ENCODE peak calls at places on chromosome 5, in nine cellular contexts. J is effector memory CD8-positive, alpha-beta T cell; Q is NCI-H1092 treated with DMSO at 0.1 percent for 48 hours; F is NCI-H774; O is mesenchymal stem cell; Y is breast epithelium; L is psoas muscle; M is Ammon's horn; X is M059J. I is an unnamed sample.

GRCh38 chr5:56951946-56952691 is at the start of gene MIER3:
- DNase-seq in J (peak), Q (peak), F (peak), O (peak), Y (peak), L (peak), M (peak), X (peak), I (peak)

GRCh38 chr5:171162602-171163001 is 146.4 kb upstream of the TLX3 start:
- DNase-seq in J (no peak), Q (no peak), F (peak), O (peak), Y (no peak), L (no peak), M (no peak), X (peak), I (peak)

GRCh38 chr5:136015966-136016365 is 12.8 kb upstream of the TGFBI start:
- DNase-seq in J (no peak), Q (no peak), F (no peak), O (no peak), Y (no peak), L (no peak), M (no peak), X (no peak), I (no peak)

GRCh38 chr5:172931001-172931536 is 28.2 kb upstream of the RPL26L1 start:
- DNase-seq in J (no peak), Q (no peak), F (no peak), O (peak), Y (no peak), L (peak), M (no peak), X (peak), I (no peak)

GRCh38 chr5:9094582-9094981 is 451.3 kb downstream of the SEMA5A start:
- DNase-seq in J (no peak), Q (no peak), F (no peak), O (no peak), Y (no peak), L (no peak), M (no peak), X (no peak), I (no peak)

GRCh38 chr5:56161446-56161838 is 71.7 kb downstream of the ANKRD55 start:
- DNase-seq in J (no peak), Q (no peak), F (no peak), O (no peak), Y (no peak), L (no peak), M (no peak), X (peak), I (no peak)

GRCh38 chr5:148427370-148428042 is 43.7 kb downstream of the FBXO38 start:
- DNase-seq in J (no peak), Q (no peak), F (no peak), O (no peak), Y (no peak), L (no peak), M (no peak), X (no peak), I (peak)

GRCh38 chr5:61327761-61328753 is 4.0 kb upstream of the ZSWIM6 start:
- DNase-seq in J (no peak), Q (no peak), F (no peak), O (peak), Y (no peak), L (no peak), M (no peak), X (peak), I (no peak)

GRCh38 chr5:60686164-60686563 is 13.8 kb downstream of the DEPDC1B start:
- DNase-seq in J (no peak), Q (no peak), F (no peak), O (no peak), Y (no peak), L (no peak), M (no peak), X (no peak), I (no peak)

GRCh38 chr5:161546463-161547301 is at the start of gene GABRB2:
- DNase-seq in J (no peak), Q (peak), F (peak), O (peak), Y (no peak), L (peak), M (peak), X (peak), I (peak)

GRCh38 chr5:132413567-132413966 is 44.1 kb downstream of the SLC22A5 start:
- DNase-seq in J (no peak), Q (no peak), F (no peak), O (no peak), Y (no peak), L (no peak), M (no peak), X (no peak), I (no peak)

GRCh38 chr5:173523388-173523787 is 93.1 kb downstream of the BOD1 start:
- DNase-seq in J (no peak), Q (no peak), F (no peak), O (no peak), Y (no peak), L (no peak), M (no peak), X (no peak), I (no peak)

GRCh38 chr5:39519566-39520231 is 94.9 kb upstream of the DAB2 start:
- DNase-seq in J (no peak), Q (no peak), F (no peak), O (peak), Y (no peak), L (no peak), M (no peak), X (peak), I (no peak)

GRCh38 chr5:132389453-132390286 is 20.2 kb downstream of the SLC22A5 start:
- DNase-seq in J (no peak), Q (no peak), F (no peak), O (peak), Y (peak), L (peak), M (no peak), X (peak), I (no peak)

GRCh38 chr5:56814361-56814962 is 887 bp upstream of the MAP3K1 start:
- DNase-seq in J (peak), Q (no peak), F (no peak), O (peak), Y (peak), L (peak), M (no peak), X (peak), I (peak)

GRCh38 chr5:72248352-72249032 is 71.5 kb downstream of the MRPS27 start:
- DNase-seq in J (no peak), Q (no peak), F (no peak), O (peak), Y (peak), L (peak), M (peak), X (peak), I (peak)

GRCh38 chr5:60376860-60377259 is 323.1 kb downstream of the DEPDC1B start:
- DNase-seq in J (no peak), Q (no peak), F (no peak), O (no peak), Y (no peak), L (no peak), M (no peak), X (no peak), I (no peak)

GRCh38 chr5:111364992-111365391 is 140.8 kb downstream of the CAMK4 start:
- DNase-seq in J (no peak), Q (no peak), F (no peak), O (peak), Y (no peak), L (no peak), M (no peak), X (peak), I (peak)

GRCh38 chr5:73393606-73394489 is 54.7 kb downstream of the FOXD1 start:
- DNase-seq in J (no peak), Q (no peak), F (no peak), O (no peak), Y (no peak), L (no peak), M (no peak), X (peak), I (no peak)

GRCh38 chr5:39948867-39949468 is 524.2 kb upstream of the DAB2 start:
- DNase-seq in J (peak), Q (peak), F (peak), O (peak), Y (no peak), L (no peak), M (peak), X (peak), I (peak)

GRCh38 chr5:10607023-10607665 is 43.3 kb downstream of the ANKRD33B start:
- DNase-seq in J (no peak), Q (peak), F (peak), O (peak), Y (no peak), L (no peak), M (no peak), X (no peak), I (peak)

GRCh38 chr5:143698534-143698933 is 113.4 kb upstream of the HMHB1 start:
- DNase-seq in J (no peak), Q (no peak), F (peak), O (no peak), Y (no peak), L (no peak), M (no peak), X (peak), I (no peak)

GRCh38 chr5:135141303-135142268 is 107.6 kb upstream of the PITX1 start:
- DNase-seq in J (no peak), Q (no peak), F (peak), O (peak), Y (no peak), L (no peak), M (no peak), X (peak), I (no peak)

GRCh38 chr5:93300309-93300923 is 280.6 kb downstream of the NR2F1-AS1 start:
- DNase-seq in J (no peak), Q (no peak), F (no peak), O (no peak), Y (no peak), L (no peak), M (no peak), X (peak), I (no peak)

GRCh38 chr5:151225475-151225874 is 1.6 kb upstream of the CCDC69 start:
- DNase-seq in J (no peak), Q (no peak), F (no peak), O (no peak), Y (no peak), L (no peak), M (no peak), X (no peak), I (no peak)

GRCh38 chr5:158942217-158942616 is 157.5 kb downstream of the EBF1 start:
- DNase-seq in J (no peak), Q (no peak), F (no peak), O (peak), Y (no peak), L (no peak), M (no peak), X (no peak), I (no peak)

GRCh38 chr5:115575167-115576070 is 26.9 kb downstream of the TICAM2 start:
- DNase-seq in J (no peak), Q (no peak), F (no peak), O (peak), Y (no peak), L (no peak), M (no peak), X (peak), I (no peak)

GRCh38 chr5:132867046-132867451 is 607 bp downstream of the UQCRQ start:
- DNase-seq in J (no peak), Q (no peak), F (no peak), O (no peak), Y (no peak), L (no peak), M (no peak), X (no peak), I (no peak)

GRCh38 chr5:146199216-146199815 is 4.1 kb upstream of the RBM27 start:
- DNase-seq in J (no peak), Q (no peak), F (no peak), O (no peak), Y (no peak), L (no peak), M (no peak), X (no peak), I (no peak)

GRCh38 chr5:137565450-137565849 is 66.3 kb upstream of the SPOCK1 start:
- DNase-seq in J (no peak), Q (no peak), F (no peak), O (no peak), Y (no peak), L (no peak), M (no peak), X (peak), I (no peak)